ENCODE peak calls at places on chromosomes 5 and 9, in seven cellular contexts. Z, L, V, R, Q, H and B are unnamed samples.

GRCh38 chr9:22049411-22049810 is 40.3 kb upstream of the CDKN2B start:
- DNase-seq in Z (no peak), L (no peak), V (no peak), R (peak), Q (no peak), H (peak), B (no peak)

GRCh38 chr5:135229679-135230132 is 169.3 kb downstream of the MACROH2A1 start:
- DNase-seq in Z (no peak), L (no peak), V (no peak), R (no peak), Q (no peak), H (no peak), B (no peak)

GRCh38 chr5:164345173-164345572 is 839.8 kb downstream of the MAT2B start:
- DNase-seq in Z (peak), L (no peak), V (no peak), R (peak), Q (no peak), H (no peak), B (peak)

GRCh38 chr5:83000922-83001321 is 76.3 kb downstream of the TMEM167A start:
- DNase-seq in Z (no peak), L (no peak), V (no peak), R (no peak), Q (no peak), H (peak), B (peak)

GRCh38 chr9:13278023-13278367 is 1.5 kb downstream of the MPDZ start:
- DNase-seq in Z (no peak), L (no peak), V (no peak), R (no peak), Q (no peak), H (peak), B (no peak)

GRCh38 chr9:16213781-16214515 is 656.5 kb downstream of the BNC2 start:
- DNase-seq in Z (peak), L (no peak), V (no peak), R (peak), Q (peak), H (peak), B (no peak)

GRCh38 chr9:111860443-111860842 is 36.2 kb upstream of the UGCG start:
- DNase-seq in Z (no peak), L (no peak), V (no peak), R (no peak), Q (no peak), H (peak), B (no peak)

GRCh38 chr5:86463339-86463738 is 154.4 kb upstream of the COX7C start:
- DNase-seq in Z (no peak), L (no peak), V (peak), R (no peak), Q (no peak), H (no peak), B (no peak)

GRCh38 chr5:852018-852417 is 1.2 kb upstream of the ZDHHC11 start:
- DNase-seq in Z (no peak), L (no peak), V (no peak), R (no peak), Q (no peak), H (no peak), B (no peak)

GRCh38 chr9:133359420-133360175 is 3.2 kb downstream of the SURF2 start:
- DNase-seq in Z (no peak), L (no peak), V (peak), R (no peak), Q (no peak), H (no peak), B (no peak)

GRCh38 chr9:105818903-105819302 is 124.6 kb downstream of the TMEM38B start:
- DNase-seq in Z (no peak), L (no peak), V (no peak), R (no peak), Q (no peak), H (no peak), B (no peak)

GRCh38 chr5:89338935-89339334 is 456.0 kb upstream of the MEF2C start:
- DNase-seq in Z (no peak), L (no peak), V (no peak), R (peak), Q (no peak), H (peak), B (no peak)

GRCh38 chr5:36744678-36745659 is 131.6 kb upstream of the NIPBL start:
- DNase-seq in Z (peak), L (peak), V (peak), R (no peak), Q (peak), H (peak), B (no peak)

GRCh38 chr5:76542887-76543690 is 80.1 kb downstream of the F2RL2 start:
- DNase-seq in Z (no peak), L (peak), V (no peak), R (no peak), Q (no peak), H (peak), B (no peak)

GRCh38 chr9:119868694-119869093 is 499.5 kb upstream of the BRINP1 start:
- DNase-seq in Z (no peak), L (no peak), V (peak), R (no peak), Q (no peak), H (no peak), B (no peak)

GRCh38 chr5:135429326-135429725 is 17.8 kb downstream of the DCANP1 start:
- DNase-seq in Z (no peak), L (no peak), V (no peak), R (peak), Q (no peak), H (peak), B (no peak)

GRCh38 chr5:151571270-151572173 is 19.6 kb downstream of the FAT2 start:
- DNase-seq in Z (no peak), L (no peak), V (peak), R (no peak), Q (no peak), H (no peak), B (no peak)

GRCh38 chr9:107131108-107131799 is 151.8 kb upstream of the RAD23B start:
- DNase-seq in Z (no peak), L (no peak), V (peak), R (no peak), Q (no peak), H (no peak), B (no peak)

GRCh38 chr9:89361031-89361430 is 42.7 kb downstream of the SECISBP2 start:
- DNase-seq in Z (no peak), L (no peak), V (peak), R (no peak), Q (no peak), H (no peak), B (no peak)

GRCh38 chr5:133877351-133878235 is 90.8 kb downstream of the C5orf15 start:
- DNase-seq in Z (no peak), L (no peak), V (no peak), R (no peak), Q (no peak), H (no peak), B (no peak)

GRCh38 chr5:77631166-77631582 is 7.3 kb downstream of the OTP start:
- DNase-seq in Z (no peak), L (no peak), V (no peak), R (no peak), Q (no peak), H (no peak), B (no peak)

GRCh38 chr9:74117731-74118130 is 379.4 kb upstream of the RORB start:
- DNase-seq in Z (no peak), L (no peak), V (no peak), R (no peak), Q (no peak), H (no peak), B (peak)

GRCh38 chr9:13064060-13064459 is 215.4 kb downstream of the MPDZ start:
- DNase-seq in Z (no peak), L (no peak), V (no peak), R (no peak), Q (no peak), H (no peak), B (no peak)

GRCh38 chr5:40679071-40679997 is at the start of gene PTGER4:
- DNase-seq in Z (peak), L (peak), V (peak), R (peak), Q (peak), H (peak), B (peak)

GRCh38 chr9:129894106-129894823 is 59.0 kb downstream of the USP20 start:
- DNase-seq in Z (no peak), L (peak), V (no peak), R (no peak), Q (no peak), H (no peak), B (no peak)

GRCh38 chr9:32251539-32251938 is 132.9 kb upstream of the ACO1 start:
- DNase-seq in Z (peak), L (peak), V (peak), R (peak), Q (peak), H (peak), B (peak)

GRCh38 chr9:15416880-15417279 is 5.8 kb upstream of the SNAPC3 start:
- DNase-seq in Z (no peak), L (peak), V (peak), R (no peak), Q (peak), H (peak), B (no peak)

GRCh38 chr9:127109212-127109711 is 13.2 kb downstream of the ANGPTL2 start:
- DNase-seq in Z (no peak), L (no peak), V (no peak), R (no peak), Q (no peak), H (no peak), B (no peak)

GRCh38 chr9:112226091-112226490 is 51.0 kb upstream of the SUSD1 start:
- DNase-seq in Z (no peak), L (no peak), V (no peak), R (no peak), Q (no peak), H (no peak), B (no peak)

GRCh38 chr5:179963375-179963774 is 55.7 kb upstream of the TBC1D9B start:
- DNase-seq in Z (no peak), L (no peak), V (no peak), R (no peak), Q (no peak), H (no peak), B (no peak)

GRCh38 chr5:122263352-122264030 is 48.5 kb upstream of the SNCAIP start:
- DNase-seq in Z (no peak), L (no peak), V (no peak), R (no peak), Q (no peak), H (peak), B (no peak)

GRCh38 chr9:126401107-126401506 is 74.5 kb downstream of the MVB12B start:
- DNase-seq in Z (no peak), L (no peak), V (no peak), R (no peak), Q (no peak), H (no peak), B (no peak)

DNA sequence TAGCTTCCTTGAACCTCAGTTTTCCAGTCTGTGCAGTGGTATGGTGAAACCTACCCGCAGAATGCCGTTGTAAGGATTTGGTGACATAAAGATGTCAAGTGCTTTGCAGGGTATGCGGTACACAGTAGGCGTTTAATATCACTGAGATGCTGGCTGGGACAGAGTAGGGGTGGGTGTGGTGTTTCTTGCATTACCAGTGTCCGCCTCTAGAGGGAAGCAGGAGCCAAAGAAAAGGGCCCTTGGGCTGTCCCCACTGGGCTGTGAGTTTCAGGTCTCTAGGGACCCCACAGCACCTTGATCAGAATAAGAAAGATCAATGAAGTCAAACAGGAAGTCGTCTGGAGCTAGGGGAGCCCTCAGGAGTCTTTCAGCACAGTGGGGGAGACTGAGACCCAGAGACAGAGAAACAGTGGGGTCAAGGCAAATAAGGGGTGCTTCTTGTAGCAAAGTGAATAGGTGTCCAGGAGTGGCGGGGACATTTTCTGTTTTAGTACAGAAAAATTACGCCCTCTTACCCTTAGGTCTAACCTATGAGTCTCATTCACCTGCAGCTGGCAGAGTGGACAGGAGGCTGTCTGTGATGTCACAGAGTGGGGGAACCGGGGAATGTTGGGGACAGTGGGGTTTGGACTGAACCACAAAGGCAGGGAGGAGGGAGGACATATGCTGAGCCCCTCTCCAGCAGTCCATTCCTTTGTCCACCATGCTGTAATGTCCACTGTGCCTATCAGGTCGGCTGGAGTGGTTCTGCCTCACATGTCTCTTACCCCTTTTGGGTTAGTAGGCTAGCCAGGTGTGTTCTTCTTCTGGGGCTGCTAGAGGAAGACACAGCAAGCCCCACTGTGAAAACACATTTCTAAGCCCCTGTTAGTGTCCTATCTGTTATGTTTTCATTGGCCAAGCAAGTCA is 4.7 kb upstream of the TEX53 start:
- DNase-seq in Z (no peak), L (peak), V (peak), R (no peak), Q (peak), H (peak), B (no peak)
- H3K4me3 ChIP-seq in Z (no peak), L (no peak), V (no peak), R (no peak), Q (no peak), H (no peak), B (no peak)

GRCh38 chr9:96219615-96220257 is 82.2 kb downstream of the HSD17B3 start:
- DNase-seq in Z (peak), L (peak), V (peak), R (no peak), Q (peak), H (peak), B (no peak)

GRCh38 chr9:96218821-96219614 is 83.0 kb downstream of the HSD17B3 start:
- DNase-seq in Z (peak), L (no peak), V (no peak), R (no peak), Q (peak), H (no peak), B (no peak)

GRCh38 chr9:96216618-96217017 is 85.4 kb downstream of the HSD17B3 start:
- DNase-seq in Z (no peak), L (no peak), V (no peak), R (no peak), Q (no peak), H (no peak), B (no peak)

GRCh38 chr9:96217358-96217755 is 84.6 kb downstream of the HSD17B3 start:
- DNase-seq in Z (no peak), L (no peak), V (peak), R (no peak), Q (no peak), H (peak), B (no peak)

GRCh38 chr9:96217756-96218693 is 84.0 kb downstream of the HSD17B3 start:
- DNase-seq in Z (peak), L (peak), V (peak), R (no peak), Q (peak), H (peak), B (peak)
- H3K4me3 ChIP-seq in Z (peak), L (no peak), V (peak), R (peak), Q (no peak), H (peak), B (peak)

GRCh38 chr5:139764250-139764791 is 31.3 kb upstream of the PSD2 start:
- DNase-seq in Z (no peak), L (peak), V (peak), R (no peak), Q (no peak), H (no peak), B (no peak)
- H3K4me3 ChIP-seq in Z (no peak), L (no peak), V (no peak), R (no peak), Q (no peak), H (no peak), B (no peak)

DNA sequence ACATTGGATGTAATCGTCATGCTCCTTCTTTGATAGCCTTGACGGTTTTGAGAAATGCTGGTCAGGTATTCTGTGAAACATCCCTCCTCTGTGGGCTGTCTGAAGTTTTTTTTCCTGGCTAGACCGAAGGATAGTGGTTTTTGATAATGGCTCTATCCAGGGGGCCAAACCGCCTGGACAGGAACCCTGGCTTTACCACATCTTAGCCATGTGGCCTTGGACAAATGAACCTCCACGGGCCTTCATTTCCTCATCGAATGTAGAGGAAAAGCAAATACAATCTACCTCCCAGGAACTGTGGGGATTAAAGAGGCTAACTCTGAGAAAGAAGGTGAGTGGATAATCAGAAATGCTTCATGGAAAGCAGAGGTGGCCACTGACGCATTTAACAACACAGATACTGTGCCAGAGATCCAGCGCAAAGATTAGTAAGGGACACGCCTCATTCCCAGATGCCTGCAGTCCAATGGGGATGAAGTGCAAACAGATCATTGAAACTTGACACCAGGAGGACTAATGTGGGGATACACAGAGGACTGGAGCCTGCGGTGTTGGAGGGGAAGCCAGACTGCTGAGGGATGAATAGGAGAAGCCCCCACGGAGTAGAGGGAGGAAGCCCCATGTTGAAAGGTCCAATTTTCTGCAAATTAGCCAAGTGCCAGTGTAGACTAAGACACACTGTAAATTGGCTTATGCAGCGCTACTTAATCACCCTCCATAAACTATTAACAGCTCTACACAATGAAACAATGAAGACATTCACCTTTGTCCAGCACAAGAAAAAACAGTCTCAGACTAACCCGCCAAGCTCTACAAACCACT is 41.6 kb downstream of the MYO10 start:
- DNase-seq in Z (no peak), L (no peak), V (peak), R (peak), Q (peak), H (peak), B (peak)
- H3K4me3 ChIP-seq in Z (no peak), L (no peak), V (no peak), R (no peak), Q (peak), H (no peak), B (no peak)

DNA sequence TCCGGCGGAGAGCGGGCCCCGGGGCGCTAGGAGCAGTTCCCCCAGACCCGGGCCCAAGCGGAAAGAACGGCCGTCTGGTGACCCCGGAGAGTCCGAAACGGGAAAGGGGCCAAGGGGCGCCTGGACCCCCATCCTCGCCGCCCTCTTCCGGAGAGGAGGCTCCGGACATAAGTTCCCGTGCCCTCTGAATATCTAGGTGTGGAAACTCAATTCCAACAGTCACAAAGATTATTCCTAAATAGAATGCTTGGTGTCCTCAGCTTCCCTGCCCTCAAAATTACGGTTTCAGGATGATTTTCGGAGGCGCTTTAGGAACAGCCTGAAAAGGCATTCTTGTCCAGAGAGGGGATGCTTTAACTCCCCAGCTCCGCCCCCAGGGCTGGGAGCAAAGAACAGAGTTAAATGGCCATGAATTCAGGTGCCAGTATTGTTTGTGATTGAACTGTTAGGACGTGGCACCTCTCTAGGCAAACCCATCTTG is 688 bp upstream of the LHFPL2 start:
- DNase-seq in Z (no peak), L (no peak), V (peak), R (no peak), Q (no peak), H (no peak), B (no peak)
- H3K4me3 ChIP-seq in Z (peak), L (no peak), V (peak), R (peak), Q (peak), H (peak), B (peak)

GRCh38 chr5:95711501-95712346 is 19.4 kb upstream of the RHOBTB3 start:
- DNase-seq in Z (no peak), L (no peak), V (peak), R (no peak), Q (no peak), H (no peak), B (no peak)

GRCh38 chr5:95712347-95712958 is 18.7 kb upstream of the RHOBTB3 start:
- DNase-seq in Z (no peak), L (no peak), V (peak), R (no peak), Q (peak), H (peak), B (peak)

GRCh38 chr5:95707055-95707454 is 24.1 kb upstream of the RHOBTB3 start:
- DNase-seq in Z (no peak), L (no peak), V (no peak), R (no peak), Q (no peak), H (no peak), B (no peak)

GRCh38 chr5:95708876-95709275 is 22.3 kb upstream of the RHOBTB3 start:
- DNase-seq in Z (no peak), L (no peak), V (no peak), R (no peak), Q (no peak), H (no peak), B (no peak)

DNA sequence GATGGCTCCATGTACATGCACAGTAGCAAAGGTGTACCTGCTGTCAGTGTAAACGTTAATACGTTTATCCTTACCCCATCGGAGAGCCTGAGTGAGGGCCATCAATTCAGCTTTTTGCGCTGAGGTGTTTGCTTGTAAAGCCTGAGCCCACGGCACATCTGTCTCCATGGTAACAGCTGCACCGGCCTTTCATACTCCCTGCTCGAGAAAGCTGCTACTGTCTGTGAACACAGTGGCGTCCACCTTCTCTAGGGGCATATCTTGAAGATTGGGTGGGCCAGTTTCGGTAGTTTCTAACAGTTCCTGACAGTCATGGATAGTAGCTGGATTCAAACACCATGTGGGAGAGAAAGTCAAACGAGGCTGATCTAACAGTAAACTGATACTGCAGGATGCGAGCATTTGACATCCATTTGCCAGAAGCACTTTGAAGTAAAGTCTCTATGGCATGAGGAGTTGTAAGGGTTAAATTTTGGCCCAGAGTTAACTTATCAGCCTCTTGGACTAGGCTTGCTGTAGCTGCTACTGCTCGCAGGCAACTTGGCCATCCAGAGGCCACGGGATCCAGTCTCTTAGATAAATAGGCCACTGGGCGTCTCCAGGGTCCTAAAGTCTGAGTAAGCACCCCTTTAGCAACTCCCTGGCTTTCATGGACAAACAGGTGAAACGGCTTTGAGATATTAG is 21.0 kb upstream of the RHOBTB3 start:
- DNase-seq in Z (no peak), L (no peak), V (peak), R (no peak), Q (peak), H (peak), B (no peak)
- H3K4me3 ChIP-seq in Z (no peak), L (no peak), V (peak), R (no peak), Q (peak), H (no peak), B (no peak)

GRCh38 chr5:174725261-174725990 is 1.0 kb downstream of the MSX2 start:
- DNase-seq in Z (no peak), L (no peak), V (peak), R (no peak), Q (no peak), H (no peak), B (no peak)
- H3K4me3 ChIP-seq in Z (peak), L (no peak), V (peak), R (peak), Q (no peak), H (peak), B (peak)

GRCh38 chr5:8012131-8012977 is 143.4 kb downstream of the MTRR start:
- DNase-seq in Z (no peak), L (no peak), V (peak), R (no peak), Q (no peak), H (no peak), B (no peak)
- H3K4me3 ChIP-seq in Z (no peak), L (no peak), V (no peak), R (no peak), Q (no peak), H (no peak), B (no peak)